ENCODE peak calls at places on chromosomes 7 and 10, in seven cellular contexts. One of them, this sample, is unnamed.

GRCh38 chr10:119496282-119496681 is 46.2 kb downstream of the RGS10 start:
- DNase-seq in T-helper 2 cell: no peak
- DNase-seq in non-pigmented ciliary epithelial cell: no peak
- DNase-seq in aorta: no peak
- DNase-seq in activated effector memory CD4-positive, alpha-beta T cell treated with anti-CD3 and anti-CD28 coated beads, Interleukin-2, amount 50 U/mL, for 16 hours: peak
- DNase-seq in fibroblast of mammary gland: no peak
- DNase-seq in stimulated activated CD4-positive, alpha-beta T cell treated with anti-CD3 and anti-CD28 coated beads, Interleukin-2, amount 100 ng/mL, for 48 hours: peak
- DNase-seq in this sample: no peak

GRCh38 chr10:27857616-27858015 is 112.0 kb upstream of the MKX start:
- DNase-seq in T-helper 2 cell: no peak
- DNase-seq in non-pigmented ciliary epithelial cell: no peak
- DNase-seq in aorta: no peak
- DNase-seq in activated effector memory CD4-positive, alpha-beta T cell treated with anti-CD3 and anti-CD28 coated beads, Interleukin-2, amount 50 U/mL, for 16 hours: no peak
- DNase-seq in fibroblast of mammary gland: no peak
- DNase-seq in stimulated activated CD4-positive, alpha-beta T cell treated with anti-CD3 and anti-CD28 coated beads, Interleukin-2, amount 100 ng/mL, for 48 hours: no peak
- DNase-seq in this sample: no peak

GRCh38 chr7:44278451-44279161 is 46.8 kb downstream of the CAMK2B start:
- DNase-seq in T-helper 2 cell: no peak
- DNase-seq in non-pigmented ciliary epithelial cell: no peak
- DNase-seq in aorta: peak
- DNase-seq in activated effector memory CD4-positive, alpha-beta T cell treated with anti-CD3 and anti-CD28 coated beads, Interleukin-2, amount 50 U/mL, for 16 hours: peak
- DNase-seq in fibroblast of mammary gland: no peak
- DNase-seq in stimulated activated CD4-positive, alpha-beta T cell treated with anti-CD3 and anti-CD28 coated beads, Interleukin-2, amount 100 ng/mL, for 48 hours: no peak
- DNase-seq in this sample: no peak

GRCh38 chr7:158126661-158127060 is 461.0 kb downstream of the PTPRN2 start:
- DNase-seq in T-helper 2 cell: no peak
- DNase-seq in non-pigmented ciliary epithelial cell: no peak
- DNase-seq in aorta: no peak
- DNase-seq in activated effector memory CD4-positive, alpha-beta T cell treated with anti-CD3 and anti-CD28 coated beads, Interleukin-2, amount 50 U/mL, for 16 hours: peak
- DNase-seq in fibroblast of mammary gland: no peak
- DNase-seq in stimulated activated CD4-positive, alpha-beta T cell treated with anti-CD3 and anti-CD28 coated beads, Interleukin-2, amount 100 ng/mL, for 48 hours: no peak
- DNase-seq in this sample: no peak

GRCh38 chr10:121154846-121155245 is 303.7 kb downstream of the WDR11 start:
- DNase-seq in T-helper 2 cell: no peak
- DNase-seq in non-pigmented ciliary epithelial cell: no peak
- DNase-seq in aorta: no peak
- DNase-seq in activated effector memory CD4-positive, alpha-beta T cell treated with anti-CD3 and anti-CD28 coated beads, Interleukin-2, amount 50 U/mL, for 16 hours: no peak
- DNase-seq in fibroblast of mammary gland: no peak
- DNase-seq in stimulated activated CD4-positive, alpha-beta T cell treated with anti-CD3 and anti-CD28 coated beads, Interleukin-2, amount 100 ng/mL, for 48 hours: no peak
- DNase-seq in this sample: no peak

GRCh38 chr7:132066776-132067175 is 509.5 kb downstream of the PLXNA4 start:
- DNase-seq in T-helper 2 cell: no peak
- DNase-seq in non-pigmented ciliary epithelial cell: no peak
- DNase-seq in aorta: peak
- DNase-seq in activated effector memory CD4-positive, alpha-beta T cell treated with anti-CD3 and anti-CD28 coated beads, Interleukin-2, amount 50 U/mL, for 16 hours: no peak
- DNase-seq in fibroblast of mammary gland: peak
- DNase-seq in stimulated activated CD4-positive, alpha-beta T cell treated with anti-CD3 and anti-CD28 coated beads, Interleukin-2, amount 100 ng/mL, for 48 hours: no peak
- DNase-seq in this sample: peak

GRCh38 chr10:91123246-91123645 is 97.2 kb upstream of the PCGF5 start:
- DNase-seq in T-helper 2 cell: no peak
- DNase-seq in non-pigmented ciliary epithelial cell: no peak
- DNase-seq in aorta: no peak
- DNase-seq in activated effector memory CD4-positive, alpha-beta T cell treated with anti-CD3 and anti-CD28 coated beads, Interleukin-2, amount 50 U/mL, for 16 hours: no peak
- DNase-seq in fibroblast of mammary gland: no peak
- DNase-seq in stimulated activated CD4-positive, alpha-beta T cell treated with anti-CD3 and anti-CD28 coated beads, Interleukin-2, amount 100 ng/mL, for 48 hours: no peak
- DNase-seq in this sample: no peak

GRCh38 chr7:30321992-30322637 is 37.7 kb downstream of the ZNRF2 start:
- DNase-seq in T-helper 2 cell: no peak
- DNase-seq in non-pigmented ciliary epithelial cell: no peak
- DNase-seq in aorta: no peak
- DNase-seq in activated effector memory CD4-positive, alpha-beta T cell treated with anti-CD3 and anti-CD28 coated beads, Interleukin-2, amount 50 U/mL, for 16 hours: no peak
- DNase-seq in fibroblast of mammary gland: peak
- DNase-seq in stimulated activated CD4-positive, alpha-beta T cell treated with anti-CD3 and anti-CD28 coated beads, Interleukin-2, amount 100 ng/mL, for 48 hours: no peak
- DNase-seq in this sample: peak

GRCh38 chr10:64535131-64535867 is 1014.1 kb downstream of the REEP3 start:
- DNase-seq in T-helper 2 cell: no peak
- DNase-seq in non-pigmented ciliary epithelial cell: no peak
- DNase-seq in aorta: no peak
- DNase-seq in activated effector memory CD4-positive, alpha-beta T cell treated with anti-CD3 and anti-CD28 coated beads, Interleukin-2, amount 50 U/mL, for 16 hours: no peak
- DNase-seq in fibroblast of mammary gland: no peak
- DNase-seq in stimulated activated CD4-positive, alpha-beta T cell treated with anti-CD3 and anti-CD28 coated beads, Interleukin-2, amount 100 ng/mL, for 48 hours: no peak
- DNase-seq in this sample: no peak

GRCh38 chr7:60706-61105 is 131.7 kb upstream of the FAM20C start:
- DNase-seq in T-helper 2 cell: no peak
- DNase-seq in non-pigmented ciliary epithelial cell: no peak
- DNase-seq in aorta: no peak
- DNase-seq in activated effector memory CD4-positive, alpha-beta T cell treated with anti-CD3 and anti-CD28 coated beads, Interleukin-2, amount 50 U/mL, for 16 hours: no peak
- DNase-seq in fibroblast of mammary gland: no peak
- DNase-seq in stimulated activated CD4-positive, alpha-beta T cell treated with anti-CD3 and anti-CD28 coated beads, Interleukin-2, amount 100 ng/mL, for 48 hours: no peak
- DNase-seq in this sample: no peak

GRCh38 chr10:121293121-121293520 is 305.1 kb downstream of the FGFR2 start:
- DNase-seq in T-helper 2 cell: no peak
- DNase-seq in non-pigmented ciliary epithelial cell: no peak
- DNase-seq in aorta: no peak
- DNase-seq in activated effector memory CD4-positive, alpha-beta T cell treated with anti-CD3 and anti-CD28 coated beads, Interleukin-2, amount 50 U/mL, for 16 hours: no peak
- DNase-seq in fibroblast of mammary gland: no peak
- DNase-seq in stimulated activated CD4-positive, alpha-beta T cell treated with anti-CD3 and anti-CD28 coated beads, Interleukin-2, amount 100 ng/mL, for 48 hours: no peak
- DNase-seq in this sample: no peak

GRCh38 chr7:66871076-66871475 is 49.9 kb upstream of the TMEM248 start:
- DNase-seq in T-helper 2 cell: no peak
- DNase-seq in non-pigmented ciliary epithelial cell: no peak
- DNase-seq in aorta: no peak
- DNase-seq in activated effector memory CD4-positive, alpha-beta T cell treated with anti-CD3 and anti-CD28 coated beads, Interleukin-2, amount 50 U/mL, for 16 hours: no peak
- DNase-seq in fibroblast of mammary gland: peak
- DNase-seq in stimulated activated CD4-positive, alpha-beta T cell treated with anti-CD3 and anti-CD28 coated beads, Interleukin-2, amount 100 ng/mL, for 48 hours: no peak
- DNase-seq in this sample: no peak

GRCh38 chr10:100341953-100342626 is 4.9 kb upstream of the SCD start:
- DNase-seq in T-helper 2 cell: peak
- DNase-seq in non-pigmented ciliary epithelial cell: no peak
- DNase-seq in aorta: peak
- DNase-seq in activated effector memory CD4-positive, alpha-beta T cell treated with anti-CD3 and anti-CD28 coated beads, Interleukin-2, amount 50 U/mL, for 16 hours: peak
- DNase-seq in fibroblast of mammary gland: peak
- DNase-seq in stimulated activated CD4-positive, alpha-beta T cell treated with anti-CD3 and anti-CD28 coated beads, Interleukin-2, amount 100 ng/mL, for 48 hours: peak
- DNase-seq in this sample: peak

GRCh38 chr7:121544726-121545125 is 148.6 kb upstream of the FAM3C start:
- DNase-seq in T-helper 2 cell: no peak
- DNase-seq in non-pigmented ciliary epithelial cell: peak
- DNase-seq in aorta: no peak
- DNase-seq in activated effector memory CD4-positive, alpha-beta T cell treated with anti-CD3 and anti-CD28 coated beads, Interleukin-2, amount 50 U/mL, for 16 hours: no peak
- DNase-seq in fibroblast of mammary gland: peak
- DNase-seq in stimulated activated CD4-positive, alpha-beta T cell treated with anti-CD3 and anti-CD28 coated beads, Interleukin-2, amount 100 ng/mL, for 48 hours: no peak
- DNase-seq in this sample: no peak

GRCh38 chr10:43195557-43195956 is 57.3 kb downstream of the CSGALNACT2 start:
- DNase-seq in T-helper 2 cell: no peak
- DNase-seq in non-pigmented ciliary epithelial cell: no peak
- DNase-seq in aorta: peak
- DNase-seq in activated effector memory CD4-positive, alpha-beta T cell treated with anti-CD3 and anti-CD28 coated beads, Interleukin-2, amount 50 U/mL, for 16 hours: no peak
- DNase-seq in fibroblast of mammary gland: no peak
- DNase-seq in stimulated activated CD4-positive, alpha-beta T cell treated with anti-CD3 and anti-CD28 coated beads, Interleukin-2, amount 100 ng/mL, for 48 hours: no peak
- DNase-seq in this sample: no peak

GRCh38 chr10:59362184-59362966 is at the start of gene FAM13C:
- DNase-seq in T-helper 2 cell: no peak
- DNase-seq in non-pigmented ciliary epithelial cell: no peak
- DNase-seq in aorta: peak
- DNase-seq in activated effector memory CD4-positive, alpha-beta T cell treated with anti-CD3 and anti-CD28 coated beads, Interleukin-2, amount 50 U/mL, for 16 hours: no peak
- DNase-seq in fibroblast of mammary gland: peak
- DNase-seq in stimulated activated CD4-positive, alpha-beta T cell treated with anti-CD3 and anti-CD28 coated beads, Interleukin-2, amount 100 ng/mL, for 48 hours: no peak
- DNase-seq in this sample: peak

GRCh38 chr10:88178758-88179157 is 315.3 kb downstream of the PTEN start:
- DNase-seq in T-helper 2 cell: no peak
- DNase-seq in non-pigmented ciliary epithelial cell: no peak
- DNase-seq in aorta: no peak
- DNase-seq in activated effector memory CD4-positive, alpha-beta T cell treated with anti-CD3 and anti-CD28 coated beads, Interleukin-2, amount 50 U/mL, for 16 hours: no peak
- DNase-seq in fibroblast of mammary gland: no peak
- DNase-seq in stimulated activated CD4-positive, alpha-beta T cell treated with anti-CD3 and anti-CD28 coated beads, Interleukin-2, amount 100 ng/mL, for 48 hours: no peak
- DNase-seq in this sample: no peak

This sample was measured in G401.